ENCODE peak calls at places on chromosomes 7 and 10, in eight cellular contexts. C, E, W, U, T, I, Y and O are unnamed samples.

GRCh38 chr10:12819071-12819470 is 182.4 kb downstream of the CCDC3 start:
- DNase-seq in C (no peak), E (no peak), W (no peak), U (no peak), T (no peak), I (no peak), Y (no peak), O (no peak)

GRCh38 chr10:12884851-12885250 is 116.7 kb downstream of the CCDC3 start:
- DNase-seq in C (no peak), E (no peak), W (peak), U (no peak), T (no peak), I (no peak), Y (no peak), O (no peak)

GRCh38 chr7:149815661-149816266 is 22.4 kb upstream of the ZNF862 start:
- DNase-seq in C (no peak), E (no peak), W (no peak), U (no peak), T (no peak), I (no peak), Y (no peak), O (no peak)

GRCh38 chr7:44636926-44637325 is 30.5 kb downstream of the OGDH start:
- DNase-seq in C (no peak), E (no peak), W (no peak), U (no peak), T (no peak), I (no peak), Y (no peak), O (no peak)

GRCh38 chr7:42214063-42214679 is 22.8 kb downstream of the GLI3 start:
- DNase-seq in C (no peak), E (no peak), W (no peak), U (no peak), T (no peak), I (no peak), Y (no peak), O (no peak)

GRCh38 chr7:75617634-75618234 is 121.0 kb downstream of the HIP1 start:
- DNase-seq in C (no peak), E (peak), W (peak), U (peak), T (peak), I (peak), Y (no peak), O (peak)

GRCh38 chr10:21497177-21497807 is 28.2 kb downstream of the SKIDA1 start:
- DNase-seq in C (no peak), E (peak), W (peak), U (no peak), T (peak), I (peak), Y (no peak), O (peak)

GRCh38 chr10:59587083-59587755 is 122.4 kb downstream of the SLC16A9 start:
- DNase-seq in C (no peak), E (peak), W (no peak), U (no peak), T (no peak), I (no peak), Y (no peak), O (no peak)

GRCh38 chr10:130806426-130806825 is 505.1 kb downstream of the TCERG1L start:
- DNase-seq in C (no peak), E (no peak), W (no peak), U (no peak), T (no peak), I (no peak), Y (no peak), O (no peak)